ENCODE peak calls at places on chromosomes 5 and 9, in five cellular contexts. V is HCEC 1CT, C is GM06990, T is NCI-H748 treated with DMSO at 0.1 percent for 48 hours, K is cardiac fibroblast. J is an unnamed sample.

GRCh38 chr9:2262809-2263510 is 247.8 kb downstream of the SMARCA2 start:
- DNase-seq in V (no peak), C (no peak), T (no peak), K (no peak), J (no peak)

GRCh38 chr5:83256091-83256775 is 178.9 kb downstream of the XRCC4 start:
- DNase-seq in V (peak), C (no peak), T (no peak), K (peak), J (no peak)

GRCh38 chr5:81184749-81185110 is 48.4 kb upstream of the CKMT2 start:
- DNase-seq in V (no peak), C (no peak), T (no peak), K (no peak), J (no peak)

GRCh38 chr5:78108564-78108963 is 185.9 kb downstream of the AP3B1 start:
- DNase-seq in V (no peak), C (peak), T (no peak), K (no peak), J (no peak)

GRCh38 chr5:307306-307705 is 14.2 kb upstream of the AHRR start:
- DNase-seq in V (no peak), C (no peak), T (no peak), K (no peak), J (no peak)

GRCh38 chr9:13427587-13427986 is 148.1 kb upstream of the MPDZ start:
- DNase-seq in V (peak), C (peak), T (peak), K (peak), J (peak)

GRCh38 chr9:37377688-37378612 is 44.5 kb upstream of the GRHPR start:
- DNase-seq in V (no peak), C (peak), T (no peak), K (no peak), J (no peak)

GRCh38 chr5:90022002-90022710 is 387.4 kb downstream of the CETN3 start:
- DNase-seq in V (no peak), C (no peak), T (no peak), K (no peak), J (no peak)

GRCh38 chr5:147887026-147887627 is 8.6 kb downstream of the SCGB3A2 start:
- DNase-seq in V (peak), C (no peak), T (peak), K (peak), J (peak)

GRCh38 chr5:157167219-157167621 is 1.2 kb upstream of the GARIN3 start:
- DNase-seq in V (peak), C (no peak), T (no peak), K (no peak), J (no peak)

GRCh38 chr5:140338918-140339317 is 7.5 kb downstream of the HBEGF start:
- DNase-seq in V (no peak), C (no peak), T (no peak), K (no peak), J (no peak)

GRCh38 chr5:116360008-116360853 is 214.4 kb downstream of the SEMA6A start:
- DNase-seq in V (no peak), C (no peak), T (no peak), K (no peak), J (peak)

GRCh38 chr9:125758986-125759811 is 12.0 kb downstream of the PBX3 start:
- DNase-seq in V (peak), C (no peak), T (peak), K (peak), J (peak)

GRCh38 chr5:178278358-178279023 is 45.9 kb upstream of the PHYKPL start:
- DNase-seq in V (no peak), C (no peak), T (no peak), K (no peak), J (no peak)

GRCh38 chr5:40166757-40167156 is 513.0 kb upstream of the PTGER4 start:
- DNase-seq in V (peak), C (no peak), T (no peak), K (peak), J (no peak)

GRCh38 chr5:127206320-127207113 is 84.1 kb upstream of the MEGF10 start:
- DNase-seq in V (peak), C (no peak), T (peak), K (peak), J (no peak)

GRCh38 chr9:76378367-76379073 is 15.7 kb downstream of the RFK start:
- DNase-seq in V (no peak), C (no peak), T (no peak), K (peak), J (no peak)

GRCh38 chr5:139650689-139651501 is 2.7 kb downstream of the CXXC5 start:
- DNase-seq in V (no peak), C (no peak), T (no peak), K (no peak), J (no peak)

GRCh38 chr5:179268399-179268952 is 76.8 kb downstream of the ADAMTS2 start:
- DNase-seq in V (no peak), C (no peak), T (no peak), K (no peak), J (no peak)

GRCh38 chr9:93947409-93948070 is 7.6 kb downstream of the BARX1 start:
- DNase-seq in V (no peak), C (no peak), T (no peak), K (no peak), J (no peak)

GRCh38 chr5:197892-198489 is 6.7 kb downstream of the LRRC14B start:
- DNase-seq in V (no peak), C (no peak), T (no peak), K (no peak), J (no peak)

GRCh38 chr5:71782771-71783770 is 64.0 kb downstream of the CARTPT start:
- DNase-seq in V (peak), C (peak), T (peak), K (peak), J (peak)

GRCh38 chr5:88834108-88834462 is 48.9 kb downstream of the MEF2C start:
- DNase-seq in V (no peak), C (no peak), T (no peak), K (no peak), J (no peak)

GRCh38 chr5:69364850-69365249 is 4.5 kb downstream of the AK6 start:
- DNase-seq in V (peak), C (no peak), T (no peak), K (peak), J (no peak)

GRCh38 chr9:127505396-127506116 is 54.2 kb downstream of the LRSAM1 start:
- DNase-seq in V (peak), C (no peak), T (no peak), K (peak), J (no peak)

GRCh38 chr5:179613460-179614071 is 9.9 kb downstream of the HNRNPH1 start:
- DNase-seq in V (no peak), C (no peak), T (no peak), K (no peak), J (no peak)

GRCh38 chr5:142827934-142828576 is 57.9 kb downstream of the ARHGAP26 start:
- DNase-seq in V (peak), C (no peak), T (no peak), K (peak), J (no peak)

GRCh38 chr9:14690986-14691730 is 2.1 kb downstream of the ZDHHC21 start:
- DNase-seq in V (no peak), C (no peak), T (no peak), K (no peak), J (no peak)

GRCh38 chr9:38313421-38313820 is 79.1 kb upstream of the ALDH1B1 start:
- DNase-seq in V (no peak), C (no peak), T (no peak), K (no peak), J (no peak)

J was measured in NCI-H1105 treated with DMSO at 0.1 percent for 48 hours.